ENCODE peak calls at places on chromosomes 2 and 18, in ten cellular contexts. F is spleen, I is GM23338, Z is Panc1, S is K562, Q is endothelial cell of umbilical vein, O is HepG2, M is HCT116, A is sigmoid colon, G is GM12878. V is an unnamed sample.

GRCh38 chr2:18125279-18125678 is 246.8 kb downstream of the KCNS3 start:
- DNase-seq in O (no peak), A (no peak), I (no peak), Z (no peak), S (no peak), F (no peak), Q (no peak), G (no peak), M (no peak), V (no peak)

GRCh38 chr2:98601532-98602132 is 6.7 kb downstream of the COA5 start:
- DNase-seq in O (peak; percentile 69), A (no peak), F (no peak), S (peak; percentile 31), Q (peak; percentile 48), G (no peak), I (peak; percentile 72), Z (no peak), M (peak; percentile 23), V (no peak)

GRCh38 chr2:172285010-172285621 is 142.3 kb upstream of the ITGA6 start:
- DNase-seq in I (peak; percentile 59), S (no peak), G (no peak), A (no peak), O (no peak), M (no peak), Q (peak; percentile 79), Z (no peak), F (no peak), V (no peak)

GRCh38 chr2:224173882-224174415 is 134.9 kb upstream of the SERPINE2 start:
- DNase-seq in Q (no peak), M (no peak), S (no peak), Z (no peak), I (no peak), O (no peak), F (no peak), G (no peak), A (no peak), V (no peak)

GRCh38 chr2:37283207-37283606 is 41.4 kb downstream of the PRKD3 start:
- DNase-seq in A (no peak), G (no peak), F (no peak), I (no peak), M (no peak), Z (no peak), O (no peak), S (no peak), Q (peak; percentile 80), V (no peak)

GRCh38 chr2:138107288-138107687 is 143.0 kb downstream of the HNMT start:
- DNase-seq in I (no peak), Z (peak; percentile 5), G (no peak), M (no peak), S (no peak), A (no peak), F (no peak), O (peak; percentile 49), Q (peak; percentile 11), V (no peak)

GRCh38 chr2:69518836-69519235 is 81.6 kb upstream of the NFU1 start:
- DNase-seq in O (no peak), Q (no peak), I (peak; percentile 72), S (peak; percentile 64), F (no peak), M (no peak), G (no peak), Z (no peak), A (no peak), V (peak; percentile 7)

GRCh38 chr2:179191110-179191509 is 73.5 kb downstream of the SESTD1 start:
- DNase-seq in M (no peak), F (no peak), Q (no peak), S (no peak), I (no peak), Z (no peak), O (peak; percentile 58), A (no peak), G (no peak), V (no peak)

GRCh38 chr18:2910261-2910660 is 63.5 kb downstream of the EMILIN2 start:
- DNase-seq in I (no peak), F (no peak), Q (no peak), M (no peak), Z (no peak), G (no peak), O (no peak), S (no peak), A (no peak), V (no peak)

GRCh38 chr2:140643761-140644187 is 1487.0 kb downstream of the LRP1B start:
- DNase-seq in S (no peak), G (no peak), F (no peak), Q (peak; percentile 40), M (no peak), I (no peak), O (no peak), Z (peak; percentile 53), A (no peak), V (no peak)

GRCh38 chr18:23127145-23127544 is 8.1 kb upstream of the CABLES1 start:
- DNase-seq in Q (no peak), A (no peak), G (no peak), F (no peak), O (no peak), M (no peak), S (no peak), Z (no peak), I (no peak), V (no peak)

DNA sequence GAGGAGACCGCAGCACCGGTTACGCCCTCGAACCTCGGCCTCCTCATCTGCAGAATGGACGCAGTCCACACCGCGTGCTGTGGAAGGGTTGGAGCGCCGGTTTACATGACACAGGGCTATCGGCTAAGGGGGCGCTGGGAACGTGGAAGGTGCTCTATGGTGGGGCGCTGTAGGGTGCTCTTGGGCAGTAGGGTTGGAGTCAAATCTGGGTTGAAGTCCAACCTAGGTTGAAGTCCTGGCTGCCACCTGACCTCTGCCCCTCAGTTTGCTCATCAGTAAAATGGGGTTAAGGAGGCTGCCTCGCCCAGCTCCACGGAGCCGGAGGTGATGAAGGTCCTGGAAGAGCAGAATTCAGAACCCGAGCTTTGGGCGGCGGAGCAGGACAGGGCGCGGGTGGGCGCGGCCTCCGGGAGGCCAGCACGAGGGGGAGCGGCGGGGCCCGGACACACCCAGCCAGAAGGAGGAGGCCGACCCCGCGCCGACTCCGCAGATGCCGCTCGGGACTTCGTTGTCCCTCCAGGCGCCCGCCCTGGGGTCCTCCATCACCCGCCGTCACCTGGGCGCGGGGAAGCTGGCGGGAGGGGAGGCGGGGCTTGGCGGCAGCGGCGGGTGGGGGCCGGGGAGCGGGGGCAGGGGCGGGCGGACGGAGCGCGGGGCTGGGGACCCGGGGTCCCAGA is 561 bp upstream of the GAREM2 start:
- DNase-seq in Q (no peak), M (no peak), S (peak; percentile 78), G (no peak), I (peak; percentile 72), Z (no peak), O (no peak), A (peak; percentile 61), F (no peak), V (no peak)
- H3K4me3 ChIP-seq in Q (no peak overlapping the region), M (peak overlapping the region; percentile 20), S (peak overlapping the region; percentile 24), G (no peak overlapping the region), I (peak overlapping the region; percentile 63), Z (peak overlapping the region; percentile 29), O (no peak overlapping the region), A (peak overlapping the region; percentile 50), F (peak overlapping the region; percentile 24), V (peak overlapping the region; percentile 33)

GRCh38 chr2:64273524-64274398 is 129.5 kb upstream of the PELI1 start:
- DNase-seq in I (no peak), M (no peak), A (peak; percentile 83), Z (no peak), S (no peak), Q (peak; percentile 75), F (no peak), G (no peak), O (peak; percentile 25), V (peak; percentile 17)

GRCh38 chr2:64262816-64263215 is 118.6 kb upstream of the PELI1 start:
- DNase-seq in Q (no peak), Z (no peak), M (no peak), S (no peak), A (no peak), I (no peak), F (no peak), O (no peak), G (no peak), V (no peak)

GRCh38 chr2:64263315-64263714 is 119.1 kb upstream of the PELI1 start:
- DNase-seq in G (no peak), M (no peak), S (no peak), O (no peak), Z (no peak), I (no peak), Q (peak; percentile 91), F (no peak), A (no peak), V (no peak)

GRCh38 chr2:64267699-64268098 is 123.5 kb upstream of the PELI1 start:
- DNase-seq in Q (peak; percentile 73), I (peak; percentile 84), S (no peak), O (no peak), Z (no peak), A (no peak), G (no peak), M (no peak), F (no peak), V (no peak)

GRCh38 chr2:64268330-64268729 is 124.1 kb upstream of the PELI1 start:
- DNase-seq in F (no peak), I (no peak), S (no peak), A (no peak), M (no peak), Z (no peak), G (no peak), O (no peak), Q (peak; percentile 90), V (no peak)
- H3K4me1 ChIP-seq in F (peaks cover 37% of the 10 kb centered on the region), I (peaks cover 56% of the 10 kb centered on the region), S (no peaks in the 10 kb centered on the region), A (peaks cover 23% of the 10 kb centered on the region), M (peaks cover 5% of the 10 kb centered on the region), Z (no peaks in the 10 kb centered on the region), G (no peaks in the 10 kb centered on the region), O (peaks cover 2% of the 10 kb centered on the region), Q (peaks cover 47% of the 10 kb centered on the region), V (no peaks in the 10 kb centered on the region)

GRCh38 chr2:235238537-235238936 is 255.3 kb upstream of the AGAP1 start:
- DNase-seq in Z (no peak), A (peak; percentile 75), S (no peak), O (no peak), M (no peak), F (peak; percentile 78), Q (peak; percentile 86), G (no peak), I (no peak), V (no peak)
- TF ChIP-seq POLR2AphosphoS5 in Z (no peak), A (peak; percentile 35), S (no peak), O (no peak), M (no peak), F (peak; percentile 72), Q (no peak), G (no peak), I (no peak), V (no peak)

GRCh38 chr2:164190700-164191099 is 430.6 kb downstream of the GRB14 start:
- DNase-seq in I (peak; percentile 15), A (no peak), M (no peak), G (no peak), F (no peak), Q (no peak), S (no peak), O (no peak), Z (no peak), V (no peak)
- H3K4me3 ChIP-seq in I (no peak overlapping the region), A (no peak overlapping the region), M (no peak overlapping the region), G (no peak overlapping the region), F (no peak overlapping the region), Q (no peak overlapping the region), S (no peak overlapping the region), O (no peak overlapping the region), Z (no peak overlapping the region), V (no peak overlapping the region)

GRCh38 chr2:86785456-86785855 is 5.3 kb downstream of the CD8A start:
- DNase-seq in G (no peak), S (no peak), M (no peak), A (no peak), I (no peak), O (no peak), Z (no peak), F (peak; percentile 81), Q (no peak), V (no peak)
- H3K4me1 ChIP-seq in G (peaks cover 12% of the 10 kb centered on the region), S (peaks cover 13% of the 10 kb centered on the region), M (no peaks in the 10 kb centered on the region), A (peaks cover 18% of the 10 kb centered on the region), I (no peaks in the 10 kb centered on the region), O (no peaks in the 10 kb centered on the region), Z (no peaks in the 10 kb centered on the region), F (peaks cover 94% of the 10 kb centered on the region), Q (no peaks in the 10 kb centered on the region), V (no peaks in the 10 kb centered on the region)

V was measured in prostate gland.